ENCODE peak calls at places on chromosomes 5 and 9, in six cellular contexts. O is kidney, E is RPMI8226, Q is WTC11, Z is GM04504, X is amygdala. Y is an unnamed sample.

GRCh38 chr9:131080589-131080988 is 15.7 kb upstream of the AIF1L start:
- DNase-seq in O (peak), E (no peak), Z (no peak), Q (no peak), X (no peak), Y (no peak)

GRCh38 chr5:9829621-9830020 is 199.5 kb upstream of the TAS2R1 start:
- DNase-seq in E (no peak), X (no peak), Q (no peak), O (no peak), Z (no peak), Y (no peak)

GRCh38 chr5:34490501-34491250 is 165.5 kb upstream of the RAI14 start:
- DNase-seq in O (no peak), E (no peak), Z (no peak), Q (peak), X (no peak), Y (peak)

GRCh38 chr9:3035594-3036389 is 191.9 kb upstream of the PUM3 start:
- DNase-seq in Z (no peak), Q (no peak), X (no peak), O (no peak), E (no peak), Y (no peak)

GRCh38 chr9:112654282-112654681 is 63.6 kb downstream of the INIP start:
- DNase-seq in E (no peak), Q (no peak), X (no peak), O (no peak), Z (no peak), Y (no peak)

GRCh38 chr5:71957431-71957934 is 149.8 kb upstream of the MAP1B start:
- DNase-seq in O (no peak), Q (no peak), Z (no peak), E (no peak), X (no peak), Y (no peak)

GRCh38 chr5:149995385-149996085 is 4.9 kb downstream of the TIGD6 start:
- DNase-seq in X (peak), Z (no peak), O (no peak), Q (no peak), E (no peak), Y (no peak)

GRCh38 chr9:7906783-7907182 is 107.2 kb upstream of the DMAC1 start:
- DNase-seq in Q (no peak), Z (no peak), E (no peak), O (no peak), X (no peak), Y (no peak)

GRCh38 chr5:57219386-57219785 is 45.5 kb downstream of the GPBP1 start:
- DNase-seq in X (no peak), Z (no peak), Q (no peak), O (no peak), E (peak), Y (no peak)

GRCh38 chr5:40983781-40984180 is 74.5 kb downstream of the C7 start:
- DNase-seq in E (no peak), Z (no peak), O (no peak), X (no peak), Q (no peak), Y (no peak)

GRCh38 chr5:71872465-71872864 is 153.4 kb downstream of the CARTPT start:
- DNase-seq in O (no peak), Z (no peak), Q (no peak), E (no peak), X (no peak), Y (no peak)

GRCh38 chr9:76873056-76873792 is 32.7 kb downstream of the PRUNE2 start:
- DNase-seq in Q (peak), X (peak), Z (no peak), E (no peak), O (no peak), Y (no peak)

GRCh38 chr9:134488251-134488900 is 153.2 kb upstream of the COL5A1 start:
- DNase-seq in X (no peak), Q (no peak), Z (peak), E (no peak), O (peak), Y (no peak)

Y was measured in glutamatergic neuron.